ENCODE peak calls at places on chromosome 11, in ten cellular contexts. One of them, this sample, is unnamed. For H3K27me3 and H3K36me3, the result is how much of the 10 kb centered on the place peaks cover.

GRCh38 chr11:28289444-28289843 is 181.3 kb downstream of the METTL15 start:
- DNase-seq in tibial artery: no peak
- DNase-seq in ovary: no peak
- DNase-seq in stomach: no peak
- DNase-seq in endothelial cell of umbilical vein: no peak
- DNase-seq in CD8-positive, alpha-beta T cell: no peak
- DNase-seq in PC-9: no peak
- DNase-seq in right atrium auricular region: no peak
- DNase-seq in bronchial epithelial cell: no peak
- DNase-seq in mammary epithelial cell: no peak
- DNase-seq in this sample: no peak

GRCh38 chr11:61297741-61298140 is 2.6 kb upstream of the VWCE start:
- DNase-seq in right atrium auricular region: peak
- DNase-seq in stomach: no peak
- DNase-seq in endothelial cell of umbilical vein: peak
- DNase-seq in ovary: peak
- DNase-seq in tibial artery: no peak
- DNase-seq in bronchial epithelial cell: peak
- DNase-seq in PC-9: peak
- DNase-seq in mammary epithelial cell: peak
- DNase-seq in CD8-positive, alpha-beta T cell: no peak
- DNase-seq in this sample: peak

GRCh38 chr11:131375421-131375820 is 5.0 kb downstream of the NTM start:
- DNase-seq in bronchial epithelial cell: no peak
- DNase-seq in tibial artery: no peak
- DNase-seq in right atrium auricular region: no peak
- DNase-seq in mammary epithelial cell: no peak
- DNase-seq in endothelial cell of umbilical vein: no peak
- DNase-seq in CD8-positive, alpha-beta T cell: no peak
- DNase-seq in stomach: no peak
- DNase-seq in PC-9: no peak
- DNase-seq in ovary: no peak
- DNase-seq in this sample: no peak

GRCh38 chr11:13880719-13881118 is 81.8 kb upstream of the SPON1 start:
- DNase-seq in PC-9: no peak
- DNase-seq in endothelial cell of umbilical vein: no peak
- DNase-seq in right atrium auricular region: no peak
- DNase-seq in CD8-positive, alpha-beta T cell: no peak
- DNase-seq in ovary: no peak
- DNase-seq in mammary epithelial cell: peak
- DNase-seq in stomach: no peak
- DNase-seq in bronchial epithelial cell: peak
- DNase-seq in tibial artery: no peak
- DNase-seq in this sample: no peak

GRCh38 chr11:79244805-79245197 is 196.0 kb downstream of the TENM4 start:
- DNase-seq in bronchial epithelial cell: no peak
- DNase-seq in CD8-positive, alpha-beta T cell: no peak
- DNase-seq in tibial artery: no peak
- DNase-seq in right atrium auricular region: no peak
- DNase-seq in mammary epithelial cell: no peak
- DNase-seq in PC-9: no peak
- DNase-seq in endothelial cell of umbilical vein: no peak
- DNase-seq in ovary: no peak
- DNase-seq in stomach: no peak
- DNase-seq in this sample: no peak

GRCh38 chr11:108666373-108666772 is 1.5 kb downstream of the DDX10 start:
- DNase-seq in PC-9: no peak
- DNase-seq in stomach: no peak
- DNase-seq in mammary epithelial cell: no peak
- DNase-seq in CD8-positive, alpha-beta T cell: no peak
- DNase-seq in right atrium auricular region: no peak
- DNase-seq in ovary: no peak
- DNase-seq in bronchial epithelial cell: no peak
- DNase-seq in endothelial cell of umbilical vein: no peak
- DNase-seq in tibial artery: no peak
- DNase-seq in this sample: no peak

GRCh38 chr11:86245369-86246292 is 1.1 kb downstream of the EED start:
- DNase-seq in bronchial epithelial cell: peak
- DNase-seq in stomach: no peak
- DNase-seq in ovary: no peak
- DNase-seq in PC-9: peak
- DNase-seq in CD8-positive, alpha-beta T cell: no peak
- DNase-seq in endothelial cell of umbilical vein: peak
- DNase-seq in right atrium auricular region: no peak
- DNase-seq in mammary epithelial cell: peak
- DNase-seq in tibial artery: no peak
- DNase-seq in this sample: no peak

GRCh38 chr11:134047586-134047999 is 21.3 kb upstream of the JAM3 start:
- DNase-seq in mammary epithelial cell: peak
- DNase-seq in stomach: no peak
- DNase-seq in PC-9: no peak
- DNase-seq in right atrium auricular region: peak
- DNase-seq in endothelial cell of umbilical vein: no peak
- DNase-seq in bronchial epithelial cell: no peak
- DNase-seq in ovary: peak
- DNase-seq in tibial artery: peak
- DNase-seq in CD8-positive, alpha-beta T cell: no peak
- DNase-seq in this sample: peak

GRCh38 chr11:1292644-1293618 is 16.5 kb downstream of the TOLLIP start:
- DNase-seq in tibial artery: peak
- DNase-seq in right atrium auricular region: no peak
- DNase-seq in endothelial cell of umbilical vein: no peak
- DNase-seq in CD8-positive, alpha-beta T cell: no peak
- DNase-seq in PC-9: no peak
- DNase-seq in bronchial epithelial cell: no peak
- DNase-seq in mammary epithelial cell: no peak
- DNase-seq in ovary: no peak
- DNase-seq in stomach: no peak
- DNase-seq in this sample: peak

GRCh38 chr11:122100222-122101080 is 15.6 kb downstream of the BLID start:
- DNase-seq in endothelial cell of umbilical vein: peak
- DNase-seq in bronchial epithelial cell: peak
- DNase-seq in PC-9: no peak
- DNase-seq in right atrium auricular region: peak
- DNase-seq in tibial artery: peak
- DNase-seq in CD8-positive, alpha-beta T cell: no peak
- DNase-seq in ovary: peak
- DNase-seq in mammary epithelial cell: peak
- DNase-seq in stomach: no peak
- DNase-seq in this sample: peak

GRCh38 chr11:33893711-33894401 is 2.0 kb upstream of the LMO2 start:
- DNase-seq in mammary epithelial cell: no peak
- DNase-seq in PC-9: no peak
- DNase-seq in ovary: no peak
- DNase-seq in bronchial epithelial cell: no peak
- DNase-seq in right atrium auricular region: no peak
- DNase-seq in stomach: no peak
- DNase-seq in tibial artery: no peak
- DNase-seq in CD8-positive, alpha-beta T cell: peak
- DNase-seq in endothelial cell of umbilical vein: no peak
- DNase-seq in this sample: no peak

GRCh38 chr11:128678017-128678416 is 15.9 kb upstream of the FLI1 start:
- DNase-seq in stomach: no peak
- DNase-seq in PC-9: no peak
- DNase-seq in right atrium auricular region: no peak
- DNase-seq in tibial artery: no peak
- DNase-seq in CD8-positive, alpha-beta T cell: no peak
- DNase-seq in bronchial epithelial cell: no peak
- DNase-seq in ovary: no peak
- DNase-seq in endothelial cell of umbilical vein: peak
- DNase-seq in mammary epithelial cell: no peak
- DNase-seq in this sample: no peak

GRCh38 chr11:134024420-134025085 is 44.3 kb upstream of the JAM3 start:
- DNase-seq in right atrium auricular region: no peak
- DNase-seq in mammary epithelial cell: peak
- DNase-seq in bronchial epithelial cell: peak
- DNase-seq in stomach: no peak
- DNase-seq in PC-9: no peak
- DNase-seq in ovary: no peak
- DNase-seq in endothelial cell of umbilical vein: no peak
- DNase-seq in CD8-positive, alpha-beta T cell: no peak
- DNase-seq in tibial artery: no peak
- DNase-seq in this sample: no peak

GRCh38 chr11:69268911-69269310 is 25.0 kb upstream of the MYEOV start:
- DNase-seq in PC-9: no peak
- DNase-seq in CD8-positive, alpha-beta T cell: no peak
- DNase-seq in ovary: no peak
- DNase-seq in right atrium auricular region: no peak
- DNase-seq in tibial artery: no peak
- DNase-seq in endothelial cell of umbilical vein: no peak
- DNase-seq in mammary epithelial cell: no peak
- DNase-seq in bronchial epithelial cell: no peak
- DNase-seq in stomach: no peak
- DNase-seq in this sample: no peak
- TF ChIP-seq CTCF in PC-9: no peak
- TF ChIP-seq CTCF in CD8-positive, alpha-beta T cell: no peak
- TF ChIP-seq CTCF in ovary: no peak
- TF ChIP-seq CTCF in right atrium auricular region: no peak
- TF ChIP-seq CTCF in tibial artery: no peak
- TF ChIP-seq CTCF in endothelial cell of umbilical vein: no peak
- TF ChIP-seq CTCF in mammary epithelial cell: no peak
- TF ChIP-seq CTCF in bronchial epithelial cell: no peak
- TF ChIP-seq CTCF in stomach: no peak
- TF ChIP-seq CTCF in this sample: no peak

GRCh38 chr11:64445651-64446050 is 86.7 kb downstream of the RPS6KA4 start:
- DNase-seq in right atrium auricular region: no peak
- DNase-seq in endothelial cell of umbilical vein: no peak
- DNase-seq in mammary epithelial cell: no peak
- DNase-seq in tibial artery: no peak
- DNase-seq in stomach: no peak
- DNase-seq in ovary: no peak
- DNase-seq in bronchial epithelial cell: no peak
- DNase-seq in PC-9: no peak
- DNase-seq in CD8-positive, alpha-beta T cell: no peak
- DNase-seq in this sample: no peak
- H3K27me3 ChIP-seq in right atrium auricular region: under half
- H3K27me3 ChIP-seq in endothelial cell of umbilical vein: under half
- H3K27me3 ChIP-seq in mammary epithelial cell: under half
- H3K27me3 ChIP-seq in tibial artery: under half
- H3K27me3 ChIP-seq in stomach: under half
- H3K27me3 ChIP-seq in ovary: under half
- H3K27me3 ChIP-seq in bronchial epithelial cell: under half
- H3K27me3 ChIP-seq in PC-9: under half
- H3K27me3 ChIP-seq in CD8-positive, alpha-beta T cell: under half
- H3K27me3 ChIP-seq in this sample: under half

GRCh38 chr11:59792507-59792906 is 18.1 kb downstream of the MRPL16 start:
- DNase-seq in CD8-positive, alpha-beta T cell: no peak
- DNase-seq in PC-9: no peak
- DNase-seq in stomach: no peak
- DNase-seq in right atrium auricular region: no peak
- DNase-seq in tibial artery: no peak
- DNase-seq in endothelial cell of umbilical vein: no peak
- DNase-seq in bronchial epithelial cell: no peak
- DNase-seq in ovary: no peak
- DNase-seq in mammary epithelial cell: no peak
- DNase-seq in this sample: no peak

GRCh38 chr11:59791639-59792038 is 18.9 kb downstream of the MRPL16 start:
- DNase-seq in endothelial cell of umbilical vein: no peak
- DNase-seq in tibial artery: no peak
- DNase-seq in stomach: no peak
- DNase-seq in mammary epithelial cell: no peak
- DNase-seq in bronchial epithelial cell: no peak
- DNase-seq in CD8-positive, alpha-beta T cell: no peak
- DNase-seq in PC-9: no peak
- DNase-seq in ovary: no peak
- DNase-seq in right atrium auricular region: no peak
- DNase-seq in this sample: no peak

DNA sequence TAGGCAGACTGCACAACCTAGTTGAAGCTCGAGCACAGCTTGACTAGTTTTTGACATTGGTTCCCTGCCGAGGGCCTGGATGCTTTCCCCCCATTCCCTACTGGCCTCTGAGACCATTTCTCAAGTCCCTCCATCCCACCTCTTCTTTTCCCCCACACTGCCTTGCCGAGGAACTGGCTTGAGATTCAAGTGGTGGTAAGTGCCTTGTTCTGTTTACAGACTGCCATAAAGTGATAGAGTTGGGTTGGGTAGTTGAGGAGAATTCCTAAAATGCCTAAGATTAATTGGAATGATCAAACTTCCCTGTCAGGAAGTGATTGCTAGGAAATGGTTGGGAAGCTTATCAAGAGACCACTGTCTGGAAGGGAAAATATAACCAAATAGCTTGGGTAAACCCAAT is 16.2 kb downstream of the MRPL16 start:
- DNase-seq in right atrium auricular region: no peak
- DNase-seq in stomach: no peak
- DNase-seq in mammary epithelial cell: no peak
- DNase-seq in PC-9: no peak
- DNase-seq in bronchial epithelial cell: no peak
- DNase-seq in CD8-positive, alpha-beta T cell: no peak
- DNase-seq in tibial artery: no peak
- DNase-seq in ovary: no peak
- DNase-seq in endothelial cell of umbilical vein: no peak
- DNase-seq in this sample: no peak
- H3K36me3 ChIP-seq in right atrium auricular region: half or more
- H3K36me3 ChIP-seq in stomach: half or more
- H3K36me3 ChIP-seq in mammary epithelial cell: under half
- H3K36me3 ChIP-seq in PC-9: under half
- H3K36me3 ChIP-seq in bronchial epithelial cell: under half
- H3K36me3 ChIP-seq in CD8-positive, alpha-beta T cell: under half
- H3K36me3 ChIP-seq in tibial artery: half or more
- H3K36me3 ChIP-seq in ovary: under half
- H3K36me3 ChIP-seq in endothelial cell of umbilical vein: under half
- H3K36me3 ChIP-seq in this sample: under half

GRCh38 chr11:95832763-95833162 is 42.5 kb downstream of the CEP57 start:
- DNase-seq in PC-9: no peak
- DNase-seq in CD8-positive, alpha-beta T cell: no peak
- DNase-seq in right atrium auricular region: no peak
- DNase-seq in tibial artery: no peak
- DNase-seq in ovary: no peak
- DNase-seq in stomach: no peak
- DNase-seq in endothelial cell of umbilical vein: no peak
- DNase-seq in mammary epithelial cell: no peak
- DNase-seq in bronchial epithelial cell: peak
- DNase-seq in this sample: no peak

GRCh38 chr11:95835351-95835750 is 45.1 kb downstream of the CEP57 start:
- DNase-seq in CD8-positive, alpha-beta T cell: no peak
- DNase-seq in right atrium auricular region: no peak
- DNase-seq in stomach: no peak
- DNase-seq in ovary: no peak
- DNase-seq in endothelial cell of umbilical vein: no peak
- DNase-seq in tibial artery: no peak
- DNase-seq in bronchial epithelial cell: no peak
- DNase-seq in PC-9: no peak
- DNase-seq in mammary epithelial cell: no peak
- DNase-seq in this sample: no peak

GRCh38 chr11:95833378-95833777 is 43.1 kb downstream of the CEP57 start:
- DNase-seq in CD8-positive, alpha-beta T cell: no peak
- DNase-seq in stomach: no peak
- DNase-seq in PC-9: no peak
- DNase-seq in ovary: no peak
- DNase-seq in right atrium auricular region: no peak
- DNase-seq in bronchial epithelial cell: no peak
- DNase-seq in tibial artery: no peak
- DNase-seq in mammary epithelial cell: no peak
- DNase-seq in endothelial cell of umbilical vein: no peak
- DNase-seq in this sample: no peak

GRCh38 chr11:95831198-95831883 is 41.0 kb downstream of the CEP57 start:
- DNase-seq in stomach: no peak
- DNase-seq in right atrium auricular region: no peak
- DNase-seq in CD8-positive, alpha-beta T cell: no peak
- DNase-seq in PC-9: no peak
- DNase-seq in mammary epithelial cell: peak
- DNase-seq in bronchial epithelial cell: peak
- DNase-seq in endothelial cell of umbilical vein: peak
- DNase-seq in ovary: no peak
- DNase-seq in tibial artery: no peak
- DNase-seq in this sample: no peak

GRCh38 chr11:95835768-95836488 is 45.6 kb downstream of the CEP57 start:
- DNase-seq in ovary: peak
- DNase-seq in stomach: peak
- DNase-seq in mammary epithelial cell: peak
- DNase-seq in endothelial cell of umbilical vein: peak
- DNase-seq in bronchial epithelial cell: peak
- DNase-seq in tibial artery: peak
- DNase-seq in CD8-positive, alpha-beta T cell: peak
- DNase-seq in right atrium auricular region: peak
- DNase-seq in PC-9: peak
- DNase-seq in this sample: peak
- TF ChIP-seq CTCF in ovary: peak
- TF ChIP-seq CTCF in stomach: peak
- TF ChIP-seq CTCF in mammary epithelial cell: peak
- TF ChIP-seq CTCF in endothelial cell of umbilical vein: peak
- TF ChIP-seq CTCF in bronchial epithelial cell: peak
- TF ChIP-seq CTCF in tibial artery: peak
- TF ChIP-seq CTCF in CD8-positive, alpha-beta T cell: peak
- TF ChIP-seq CTCF in right atrium auricular region: peak
- TF ChIP-seq CTCF in PC-9: peak
- TF ChIP-seq CTCF in this sample: peak